ENCODE peak calls at places on chromosome 22, in eight cellular contexts. R is lower lobe of right lung; W is activated CD4-positive, alpha-beta T cell treated with anti-CD3 and anti-CD28 coated beads, Interleukin-2, amount 50 U/mL, for 48 hours; U is nephron progenitor cell; J is AG10803; L is DMS 273 treated with DMSO at 0.1 percent for 48 hours; H is posterior vena cava; E is AG08396. T is an unnamed sample.

GRCh38 chr22:43893266-43893665 is 1.5 kb upstream of the PNPLA5 start:
- DNase-seq in R (no peak), W (no peak), U (no peak), J (no peak), L (no peak), H (peak), E (no peak), T (no peak)

GRCh38 chr22:21866821-21867527 is 471 bp downstream of the MAPK1 start:
- DNase-seq in R (peak), W (peak), U (no peak), J (no peak), L (no peak), H (no peak), E (no peak), T (no peak)

GRCh38 chr22:49206281-49206680 is 621.4 kb downstream of the BRD1 start:
- DNase-seq in R (no peak), W (no peak), U (no peak), J (no peak), L (no peak), H (peak), E (no peak), T (no peak)

GRCh38 chr22:29082826-29083545 is 10.2 kb downstream of the KREMEN1 start:
- DNase-seq in R (no peak), W (no peak), U (no peak), J (no peak), L (no peak), H (no peak), E (no peak), T (no peak)

GRCh38 chr22:28297504-28297903 is 378.4 kb upstream of the PITPNB start:
- DNase-seq in R (no peak), W (no peak), U (no peak), J (no peak), L (no peak), H (no peak), E (peak), T (peak)

GRCh38 chr22:23182289-23183106 is 2.2 kb downstream of the BCR start:
- DNase-seq in R (no peak), W (peak), U (peak), J (no peak), L (no peak), H (no peak), E (no peak), T (no peak)

GRCh38 chr22:45502215-45503070 is at the start of gene FBLN1:
- DNase-seq in R (peak), W (no peak), U (peak), J (no peak), L (no peak), H (peak), E (peak), T (peak)

GRCh38 chr22:20567993-20568417 is 60.6 kb downstream of the MED15 start:
- DNase-seq in R (no peak), W (no peak), U (no peak), J (peak), L (no peak), H (no peak), E (no peak), T (peak)

GRCh38 chr22:19984201-19984753 is 32.3 kb downstream of the ARVCF start:
- DNase-seq in R (no peak), W (no peak), U (no peak), J (peak), L (no peak), H (peak), E (peak), T (peak)

GRCh38 chr22:46148336-46148735 is 2.0 kb upstream of the PPARA start:
- DNase-seq in R (no peak), W (no peak), U (no peak), J (no peak), L (no peak), H (peak), E (no peak), T (no peak)

GRCh38 chr22:46803031-46803880 is 40.8 kb downstream of the TBC1D22A start:
- DNase-seq in R (peak), W (peak), U (peak), J (no peak), L (no peak), H (no peak), E (peak), T (peak)

GRCh38 chr22:27663812-27664211 is 137.7 kb downstream of the MN1 start:
- DNase-seq in R (no peak), W (no peak), U (no peak), J (no peak), L (no peak), H (no peak), E (no peak), T (no peak)

GRCh38 chr22:25090225-25090651 is 109.4 kb upstream of the CRYBB3 start:
- DNase-seq in R (no peak), W (no peak), U (no peak), J (no peak), L (no peak), H (no peak), E (no peak), T (no peak)

GRCh38 chr22:45091254-45091854 is 72.4 kb upstream of the NUP50 start:
- DNase-seq in R (no peak), W (no peak), U (no peak), J (no peak), L (no peak), H (no peak), E (no peak), T (no peak)

GRCh38 chr22:27218012-27218483 is 560.7 kb downstream of the MIAT start:
- DNase-seq in R (no peak), W (no peak), U (no peak), J (peak), L (no peak), H (no peak), E (no peak), T (no peak)

GRCh38 chr22:49209452-49210195 is 618.0 kb downstream of the BRD1 start:
- DNase-seq in R (peak), W (no peak), U (no peak), J (no peak), L (no peak), H (peak), E (no peak), T (no peak)

T was measured in fibroblast of lung.